ENCODE peak calls at places on chromosome X, in eight cellular contexts. S, H, M, Y, B, J, N and E are unnamed samples.

GRCh38 chrX:124426824-124427223 is 80.5 kb downstream of the SH2D1A start:
- DNase-seq in B (no peak), Y (no peak), N (no peak), S (no peak), J (no peak), M (no peak), H (no peak), E (no peak)

GRCh38 chrX:115147220-115147619 is 42.0 kb upstream of the RBMXL3 start:
- DNase-seq in N (peak), J (peak), H (peak), M (peak), Y (no peak), B (no peak), S (no peak), E (peak)

GRCh38 chrX:41110801-41111625 is 25.8 kb downstream of the USP9X start:
- DNase-seq in H (peak), J (no peak), B (no peak), N (no peak), S (no peak), M (peak), Y (no peak), E (peak)

GRCh38 chrX:26558719-26559386 is 342.9 kb downstream of the MAGEB5 start:
- DNase-seq in H (no peak), S (no peak), N (no peak), Y (no peak), B (no peak), M (no peak), J (no peak), E (no peak)

GRCh38 chrX:123854329-123854728 is 5.5 kb upstream of the XIAP start:
- DNase-seq in N (peak), J (peak), H (peak), M (peak), S (no peak), B (no peak), Y (no peak), E (no peak)

GRCh38 chrX:133294126-133294525 is 76.0 kb upstream of the TFDP3 start:
- DNase-seq in H (peak), Y (no peak), J (peak), N (no peak), B (no peak), S (no peak), M (no peak), E (no peak)

GRCh38 chrX:66221856-66222255 is 57.8 kb downstream of the HEPH start:
- DNase-seq in H (peak), S (no peak), B (no peak), N (no peak), M (no peak), Y (no peak), J (no peak), E (no peak)

GRCh38 chrX:46571423-46572294 is 1.9 kb upstream of the CHST7 start:
- DNase-seq in B (no peak), J (no peak), M (no peak), H (no peak), N (no peak), Y (no peak), S (no peak), E (no peak)

GRCh38 chrX:23742693-23743622 is at the start of gene ACOT9:
- DNase-seq in B (peak), M (peak), N (peak), H (peak), J (peak), Y (peak), S (peak), E (peak)

GRCh38 chrX:151736685-151737084 is 2.1 kb downstream of the CNGA2 start:
- DNase-seq in B (no peak), Y (no peak), J (no peak), S (no peak), N (no peak), M (no peak), H (no peak), E (no peak)

GRCh38 chrX:3286196-3286920 is 60.1 kb downstream of the MXRA5 start:
- DNase-seq in M (peak), S (peak), B (no peak), H (peak), J (peak), Y (no peak), N (peak), E (no peak)

GRCh38 chrX:112846114-112846513 is 5.5 kb upstream of the AMOT start:
- DNase-seq in H (no peak), S (peak), N (no peak), M (peak), Y (no peak), J (no peak), B (no peak), E (no peak)

GRCh38 chrX:30971761-30972603 is 82.9 kb upstream of the TAB3 start:
- DNase-seq in H (peak), J (peak), M (peak), Y (peak), N (peak), S (peak), B (peak), E (peak)

GRCh38 chrX:25548806-25549205 is 533.0 kb upstream of the ARX start:
- DNase-seq in Y (no peak), S (no peak), H (no peak), N (no peak), J (no peak), M (peak), B (no peak), E (no peak)

GRCh38 chrX:81121513-81122363 is 80.0 kb downstream of the HMGN5 start:
- DNase-seq in N (peak), J (peak), B (peak), S (peak), Y (peak), H (peak), M (peak), E (peak)

GRCh38 chrX:109856974-109857373 is 123.9 kb upstream of the ACSL4 start:
- DNase-seq in M (peak), B (peak), Y (peak), N (peak), J (peak), S (peak), H (peak), E (peak)

GRCh38 chrX:40759374-40759773 is 24.0 kb upstream of the MED14 start:
- DNase-seq in B (no peak), H (no peak), J (no peak), S (no peak), Y (no peak), N (no peak), M (no peak), E (no peak)

GRCh38 chrX:9724711-9725110 is 40.9 kb downstream of the GPR143 start:
- DNase-seq in J (peak), B (no peak), H (peak), S (no peak), N (no peak), M (peak), Y (no peak), E (no peak)

GRCh38 chrX:126799059-126799458 is 20.5 kb upstream of the PRR32 start:
- DNase-seq in Y (no peak), S (no peak), B (no peak), H (no peak), N (peak), M (no peak), J (no peak), E (no peak)

GRCh38 chrX:16914058-16914457 is 32.4 kb upstream of the REPS2 start:
- DNase-seq in B (no peak), S (no peak), J (peak), H (no peak), Y (no peak), M (no peak), N (no peak), E (no peak)

GRCh38 chrX:120749141-120749846 is 119.4 kb upstream of the C1GALT1C1 start:
- DNase-seq in Y (peak), J (no peak), S (no peak), N (no peak), B (no peak), H (peak), M (no peak), E (no peak)

GRCh38 chrX:154712781-154713391 is 38.0 kb downstream of the GAB3 start:
- DNase-seq in B (no peak), Y (no peak), S (no peak), H (peak), M (peak), N (peak), J (peak), E (no peak)

GRCh38 chrX:103585421-103586313 is at the start of gene TCEAL4:
- DNase-seq in Y (peak), M (no peak), S (peak), H (peak), B (no peak), N (peak), J (peak), E (peak)

GRCh38 chrX:103733017-103733416 is 22.3 kb downstream of the TMEM31 start:
- DNase-seq in B (no peak), H (no peak), M (no peak), J (peak), S (no peak), Y (no peak), N (no peak), E (no peak)

GRCh38 chrX:45824471-45824870 is 623.8 kb upstream of the DIPK2B start:
- DNase-seq in M (peak), S (peak), B (no peak), H (peak), Y (no peak), J (peak), N (peak), E (peak)

GRCh38 chrX:107025538-107025937 is 25.5 kb upstream of the MORC4 start:
- DNase-seq in M (peak), S (peak), J (peak), N (peak), Y (peak), H (peak), B (peak), E (peak)

GRCh38 chrX:131633285-131633917 is 89.5 kb downstream of the OR13H1 start:
- DNase-seq in H (peak), Y (peak), J (peak), S (peak), B (peak), N (peak), M (peak), E (peak)

GRCh38 chrX:40207626-40208025 is 109.9 kb upstream of the BCOR start:
- DNase-seq in H (peak), M (peak), Y (no peak), N (peak), J (peak), B (no peak), S (no peak), E (no peak)

GRCh38 chrX:40573763-40574162 is 7.0 kb upstream of the ATP6AP2 start:
- DNase-seq in S (no peak), J (peak), Y (peak), H (no peak), M (peak), B (no peak), N (peak), E (peak)

GRCh38 chrX:40780123-40780522 is 44.8 kb upstream of the MED14 start:
- DNase-seq in J (no peak), N (no peak), B (no peak), Y (no peak), H (no peak), M (no peak), S (no peak), E (no peak)

GRCh38 chrX:9860826-9861225 is 74.6 kb downstream of the SHROOM2 start:
- DNase-seq in N (no peak), B (no peak), Y (no peak), H (no peak), J (no peak), M (no peak), S (no peak), E (no peak)

GRCh38 chrX:23246001-23246400 is 88.6 kb upstream of the PTCHD1 start:
- DNase-seq in N (peak), Y (no peak), M (no peak), J (no peak), H (peak), B (no peak), S (no peak), E (no peak)

GRCh38 chrX:118116308-118117068 is at the start of gene KLHL13:
- DNase-seq in J (peak), N (peak), M (peak), B (peak), Y (no peak), S (peak), H (peak), E (peak)

GRCh38 chrX:104270916-104271512 is 16.3 kb upstream of the ESX1 start:
- DNase-seq in J (peak), M (peak), S (peak), B (peak), H (no peak), Y (peak), N (peak), E (peak)

GRCh38 chrX:131783555-131784338 is 239.4 kb upstream of the STK26 start:
- DNase-seq in B (no peak), S (no peak), J (no peak), M (peak), N (peak), Y (no peak), H (peak), E (no peak)

DNA sequence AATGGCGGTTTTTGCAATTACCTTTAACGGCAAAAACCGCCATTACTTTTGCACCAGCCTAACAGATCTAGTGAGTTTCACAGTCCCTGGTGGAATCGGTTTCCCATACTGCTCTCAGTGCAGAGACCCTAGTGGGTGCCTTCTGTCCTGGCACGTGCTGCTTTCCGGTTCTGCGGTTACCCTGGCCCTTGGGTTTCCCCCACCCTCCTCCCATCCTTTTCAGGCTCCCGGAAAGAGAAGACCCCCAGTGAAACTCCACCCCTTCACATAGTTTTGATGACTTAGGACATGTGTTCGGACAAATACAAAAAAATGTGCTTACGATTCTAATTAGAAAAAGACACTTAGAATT is 36.9 kb downstream of the NLGN3 start:
- DNase-seq in M (no peak), J (peak), Y (peak), N (no peak), B (no peak), H (no peak), S (no peak), E (no peak)
- H2AFZ ChIP-seq in M (peak), J (peak), Y (peak), N (peak), B (peak), H (peak), S (peak), E (no peak)

GRCh38 chrX:13607356-13607995 is 38.1 kb downstream of the EGFL6 start:
- DNase-seq in S (peak), M (no peak), B (no peak), J (no peak), H (no peak), Y (no peak), N (no peak), E (no peak)
- H2AFZ ChIP-seq in S (no peak), M (no peak), B (no peak), J (no peak), H (no peak), Y (no peak), N (no peak), E (peak)

DNA sequence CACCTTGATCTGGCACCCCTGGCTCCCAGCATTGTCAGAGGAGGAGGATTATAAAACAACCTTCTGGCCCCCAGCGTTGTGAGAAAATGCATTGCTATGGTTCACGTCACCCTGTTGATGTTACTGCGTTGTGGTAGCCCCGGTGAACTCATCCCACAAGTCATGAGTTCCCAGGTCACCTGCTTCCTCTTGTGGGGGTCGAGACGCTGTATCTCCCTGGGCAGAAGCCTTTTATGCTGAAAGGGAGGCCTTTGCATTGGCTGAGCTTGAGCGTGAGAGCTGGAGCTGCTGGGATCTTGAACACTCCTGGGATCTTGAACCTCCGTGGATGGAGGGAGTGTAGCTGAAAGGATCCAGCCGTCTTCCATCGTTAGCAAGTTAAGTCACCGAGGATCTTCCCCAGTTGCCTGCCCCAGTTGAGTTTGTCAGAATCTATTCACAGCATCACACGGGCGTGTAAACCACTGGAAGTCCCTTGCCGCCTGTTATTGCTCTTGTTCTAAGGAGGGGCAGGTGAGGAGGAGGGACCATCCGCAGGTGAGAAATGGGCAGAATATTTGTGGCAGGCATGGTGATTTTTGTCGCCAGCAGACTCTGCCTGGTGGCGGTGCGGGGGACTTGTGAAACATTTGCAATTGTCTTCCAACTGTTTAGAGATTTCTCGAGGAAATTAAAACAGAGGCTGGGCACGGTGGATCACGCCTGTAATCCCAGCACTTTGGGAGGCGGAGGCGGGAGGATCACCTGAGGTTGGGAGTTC is 299.9 kb downstream of the ASMT start:
- DNase-seq in N (no peak), J (no peak), Y (no peak), M (no peak), H (no peak), S (no peak), B (no peak), E (peak)
- H2AFZ ChIP-seq in N (no peak), J (no peak), Y (no peak), M (no peak), H (no peak), S (no peak), B (peak), E (peak)

GRCh38 chrX:49117597-49117996 is 5.9 kb downstream of the GPKOW start:
- DNase-seq in H (no peak), B (no peak), M (no peak), Y (no peak), N (no peak), S (no peak), J (no peak), E (no peak)

GRCh38 chrX:49111846-49112245 is 11.7 kb downstream of the GPKOW start:
- DNase-seq in S (no peak), N (no peak), H (no peak), M (no peak), B (no peak), J (no peak), Y (no peak), E (no peak)

GRCh38 chrX:49110417-49110816 is 13.1 kb downstream of the GPKOW start:
- DNase-seq in Y (no peak), H (no peak), M (no peak), B (no peak), N (no peak), J (no peak), S (no peak), E (no peak)

GRCh38 chrX:49120104-49120503 is 3.4 kb downstream of the GPKOW start:
- DNase-seq in Y (no peak), H (no peak), J (no peak), B (no peak), M (no peak), S (no peak), N (no peak), E (no peak)

DNA sequence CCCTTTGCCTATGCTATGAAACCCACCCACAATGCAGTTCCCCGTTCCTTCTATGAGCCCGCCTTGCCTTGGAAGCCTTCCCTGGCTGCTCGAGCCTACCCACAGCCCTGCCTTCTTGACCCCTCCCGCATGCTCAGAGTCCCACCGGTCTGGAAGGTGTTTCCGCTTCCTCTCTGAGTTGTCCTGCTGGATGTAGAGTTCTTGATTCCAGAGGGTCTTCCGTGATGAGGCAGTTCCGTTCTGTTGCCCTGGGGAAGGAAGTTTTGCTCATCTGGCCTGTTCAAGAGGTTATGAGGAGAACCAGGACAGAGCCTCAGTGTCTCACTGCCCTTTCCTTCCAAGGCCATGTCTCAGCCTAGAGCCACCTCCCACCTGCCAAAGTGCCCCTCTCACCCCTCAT is 7.5 kb downstream of the GPKOW start:
- DNase-seq in S (no peak), M (no peak), H (no peak), B (no peak), J (no peak), Y (no peak), N (no peak), E (no peak)
- H2AFZ ChIP-seq in S (no peak), M (no peak), H (no peak), B (no peak), J (no peak), Y (no peak), N (no peak), E (no peak)

GRCh38 chrX:6449946-6450345 is 85.0 kb downstream of the VCX3A start:
- DNase-seq in J (no peak), M (no peak), H (no peak), B (no peak), Y (no peak), N (no peak), S (no peak), E (no peak)
- H2AFZ ChIP-seq in J (no peak), M (no peak), H (no peak), B (no peak), Y (no peak), N (no peak), S (no peak), E (no peak)